ENCODE peak calls at places on chromosomes 5 and 9, in four cellular contexts. Q is HepG2, A is GM12878, M is H1. V is an unnamed sample.

GRCh38 chr9:76643399-76644117 is 120.7 kb upstream of the PCA3 start:
- DNase-seq in Q (no peak), M (peak), A (no peak), V (no peak)

GRCh38 chr9:105693435-105694275 is 686 bp upstream of the TMEM38B start:
- DNase-seq in M (no peak), Q (no peak), A (no peak), V (peak)

GRCh38 chr5:154162475-154163217 is 27.9 kb upstream of the GALNT10 start:
- DNase-seq in A (no peak), Q (no peak), M (no peak), V (no peak)

GRCh38 chr5:19140276-19140675 is 847.7 kb downstream of the CDH18 start:
- DNase-seq in M (no peak), Q (no peak), A (no peak), V (no peak)

GRCh38 chr5:17189381-17190036 is 27.9 kb upstream of the BASP1 start:
- DNase-seq in A (peak), M (peak), Q (peak), V (peak)

GRCh38 chr5:98108497-98108896 is 665.0 kb upstream of the RGMB start:
- DNase-seq in M (no peak), Q (no peak), A (no peak), V (no peak)

GRCh38 chr5:124872615-124873014 is 126.2 kb upstream of the ZNF608 start:
- DNase-seq in M (no peak), A (no peak), Q (no peak), V (no peak)

GRCh38 chr9:126318858-126319257 is 7.8 kb upstream of the MVB12B start:
- DNase-seq in M (no peak), Q (no peak), A (no peak), V (no peak)

GRCh38 chr9:125990793-125991220 is 243.6 kb downstream of the PBX3 start:
- DNase-seq in Q (no peak), M (no peak), A (no peak), V (no peak)

GRCh38 chr5:10760033-10760975 is 730 bp downstream of the DAP start:
- DNase-seq in A (no peak), M (no peak), Q (peak), V (peak)

GRCh38 chr5:112238473-112238872 is 180.6 kb downstream of the EPB41L4A start:
- DNase-seq in M (no peak), Q (no peak), A (no peak), V (no peak)

GRCh38 chr9:125293134-125293533 is 31.5 kb downstream of the GAPVD1 start:
- DNase-seq in A (no peak), Q (no peak), M (no peak), V (no peak)

GRCh38 chr5:73346878-73347408 is 101.6 kb downstream of the FOXD1 start:
- DNase-seq in A (no peak), Q (no peak), M (no peak), V (no peak)

GRCh38 chr9:89710689-89711088 is 105.9 kb downstream of the GADD45G start:
- DNase-seq in A (no peak), M (no peak), Q (no peak), V (no peak)

GRCh38 chr9:95087659-95088242 is 229.8 kb downstream of the FANCC start:
- DNase-seq in M (no peak), A (no peak), Q (no peak), V (peak)

GRCh38 chr5:164207646-164208045 is 702.2 kb downstream of the MAT2B start:
- DNase-seq in Q (no peak), M (no peak), A (no peak), V (no peak)

GRCh38 chr9:21160178-21160577 is 6.3 kb downstream of the IFNA21 start:
- DNase-seq in Q (no peak), M (no peak), A (peak), V (no peak)

GRCh38 chr9:136644593-136645342 is 17.9 kb upstream of the EGFL7 start:
- DNase-seq in M (peak), A (no peak), Q (peak), V (peak)

GRCh38 chr5:17216974-17217325 is 481 bp upstream of the BASP1 start:
- DNase-seq in M (no peak), A (no peak), Q (no peak), V (no peak)

GRCh38 chr5:91848453-91848852 is 465.3 kb upstream of the ARRDC3 start:
- DNase-seq in A (no peak), Q (peak), M (no peak), V (no peak)

GRCh38 chr9:4509590-4509984 is 19.3 kb downstream of the SLC1A1 start:
- DNase-seq in M (no peak), Q (no peak), A (no peak), V (no peak)

GRCh38 chr9:72583370-72583769 is 62.0 kb downstream of the TMC1 start:
- DNase-seq in M (no peak), A (no peak), Q (no peak), V (no peak)

GRCh38 chr5:77390795-77391194 is 101.3 kb downstream of the WDR41 start:
- DNase-seq in A (no peak), M (no peak), Q (peak), V (no peak)

GRCh38 chr5:33800221-33800950 is 91.4 kb downstream of the ADAMTS12 start:
- DNase-seq in Q (no peak), A (no peak), M (no peak), V (no peak)

GRCh38 chr9:94250456-94250855 is 8.6 kb upstream of the ZNF169 start:
- DNase-seq in M (no peak), Q (no peak), A (no peak), V (no peak)

GRCh38 chr5:24819841-24820240 is 175.1 kb upstream of the CDH10 start:
- DNase-seq in A (no peak), Q (no peak), M (no peak), V (no peak)

GRCh38 chr9:130913599-130914416 is 17.2 kb upstream of the QRFP start:
- DNase-seq in Q (no peak), A (no peak), M (no peak), V (peak)

GRCh38 chr5:61313960-61314681 is 17.9 kb upstream of the ZSWIM6 start:
- DNase-seq in A (no peak), M (no peak), Q (no peak), V (no peak)

GRCh38 chr5:130720355-130720754 is 444.7 kb downstream of the HINT1 start:
- DNase-seq in A (no peak), Q (peak), M (no peak), V (peak)

GRCh38 chr5:10594591-10595210 is 30.8 kb downstream of the ANKRD33B start:
- DNase-seq in A (no peak), M (no peak), Q (no peak), V (peak)

GRCh38 chr9:16133032-16133431 is 580.2 kb downstream of the CCDC171 start:
- DNase-seq in Q (no peak), M (no peak), A (no peak), V (no peak)

GRCh38 chr5:111512026-111512405 is 319 bp downstream of the STARD4 start:
- DNase-seq in A (no peak), Q (peak), M (no peak), V (no peak)

GRCh38 chr5:10036136-10036535 is 213.6 kb downstream of the ATPSCKMT start:
- DNase-seq in M (no peak), Q (no peak), A (no peak), V (no peak)

GRCh38 chr5:110038297-110038997 is 348.7 kb downstream of the MAN2A1 start:
- DNase-seq in A (no peak), Q (no peak), M (no peak), V (no peak)

GRCh38 chr9:86281577-86282076 is 711 bp downstream of the ISCA1 start:
- DNase-seq in Q (peak), M (no peak), A (peak), V (no peak)

GRCh38 chr9:101376117-101376866 is 8.5 kb downstream of the BAAT start:
- DNase-seq in Q (no peak), A (no peak), M (no peak), V (no peak)

GRCh38 chr5:179337227-179338122 is 7.8 kb downstream of the ADAMTS2 start:
- DNase-seq in A (no peak), Q (no peak), M (no peak), V (no peak)

GRCh38 chr9:87957839-87958238 is 16.5 kb downstream of the CDK20 start:
- DNase-seq in M (no peak), Q (no peak), A (no peak), V (no peak)

GRCh38 chr5:80608730-80609129 is 38.6 kb upstream of the ANKRD34B start:
- DNase-seq in M (no peak), A (no peak), Q (no peak), V (no peak)

GRCh38 chr5:41641621-41642020 is 131.2 kb upstream of the PLCXD3 start:
- DNase-seq in A (no peak), Q (no peak), M (no peak), V (no peak)

GRCh38 chr9:110748251-110748893 is 79.8 kb downstream of the MUSK start:
- DNase-seq in M (no peak), Q (no peak), A (no peak), V (no peak)

GRCh38 chr9:110746211-110746930 is 77.8 kb downstream of the MUSK start:
- DNase-seq in A (no peak), M (no peak), Q (no peak), V (no peak)

GRCh38 chr9:110745656-110746055 is 77.1 kb downstream of the MUSK start:
- DNase-seq in Q (no peak), A (no peak), M (no peak), V (no peak)

GRCh38 chr9:110742741-110743371 is 74.3 kb downstream of the MUSK start:
- DNase-seq in A (no peak), M (no peak), Q (no peak), V (no peak)

DNA sequence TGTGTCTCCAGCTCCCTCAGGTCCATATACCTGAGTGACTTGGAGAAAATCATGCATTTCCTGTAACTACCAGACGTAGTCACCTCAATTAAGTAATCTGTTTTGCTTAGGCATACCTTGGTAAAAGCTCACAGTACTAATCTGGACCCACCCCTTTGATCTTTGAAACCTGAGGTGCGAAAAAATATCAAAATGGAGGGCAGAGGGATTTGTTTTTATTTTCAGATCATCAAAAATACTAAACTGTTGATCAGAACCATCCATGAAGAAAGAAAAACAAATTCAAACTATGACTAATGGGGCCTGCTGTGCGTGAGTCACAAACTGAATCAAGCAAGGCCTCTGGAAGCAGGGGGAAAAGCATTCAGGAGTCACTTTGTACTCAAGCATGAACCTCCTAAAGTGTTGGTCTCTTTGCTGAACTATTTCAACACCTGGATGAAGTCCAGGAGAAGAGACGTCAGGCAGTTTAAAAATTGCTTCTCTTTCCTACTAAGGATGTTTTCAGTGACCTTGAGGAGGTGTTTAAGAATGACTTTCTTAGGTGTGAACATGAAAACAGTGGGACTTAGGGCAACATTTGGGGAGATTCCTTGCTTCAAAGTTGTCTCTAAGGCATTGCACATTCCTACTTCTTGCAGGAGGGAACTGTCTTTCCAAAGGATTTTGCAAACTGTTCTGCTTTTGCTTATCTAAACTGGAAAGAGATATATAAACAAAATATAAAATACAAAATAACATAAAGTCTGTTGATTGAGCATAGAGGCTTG is 76.3 kb downstream of the MUSK start:
- DNase-seq in Q (no peak), M (no peak), A (no peak), V (no peak)
- TF ChIP-seq BRCA1 in Q (no peak), M (no peak), A (no peak), V (no peak)

GRCh38 chr5:115589043-115589442 is 13.2 kb downstream of the TICAM2 start:
- DNase-seq in M (no peak), A (no peak), Q (no peak), V (no peak)
- TF ChIP-seq CBX5 in M (no peak), A (no peak), Q (no peak), V (no peak)

DNA sequence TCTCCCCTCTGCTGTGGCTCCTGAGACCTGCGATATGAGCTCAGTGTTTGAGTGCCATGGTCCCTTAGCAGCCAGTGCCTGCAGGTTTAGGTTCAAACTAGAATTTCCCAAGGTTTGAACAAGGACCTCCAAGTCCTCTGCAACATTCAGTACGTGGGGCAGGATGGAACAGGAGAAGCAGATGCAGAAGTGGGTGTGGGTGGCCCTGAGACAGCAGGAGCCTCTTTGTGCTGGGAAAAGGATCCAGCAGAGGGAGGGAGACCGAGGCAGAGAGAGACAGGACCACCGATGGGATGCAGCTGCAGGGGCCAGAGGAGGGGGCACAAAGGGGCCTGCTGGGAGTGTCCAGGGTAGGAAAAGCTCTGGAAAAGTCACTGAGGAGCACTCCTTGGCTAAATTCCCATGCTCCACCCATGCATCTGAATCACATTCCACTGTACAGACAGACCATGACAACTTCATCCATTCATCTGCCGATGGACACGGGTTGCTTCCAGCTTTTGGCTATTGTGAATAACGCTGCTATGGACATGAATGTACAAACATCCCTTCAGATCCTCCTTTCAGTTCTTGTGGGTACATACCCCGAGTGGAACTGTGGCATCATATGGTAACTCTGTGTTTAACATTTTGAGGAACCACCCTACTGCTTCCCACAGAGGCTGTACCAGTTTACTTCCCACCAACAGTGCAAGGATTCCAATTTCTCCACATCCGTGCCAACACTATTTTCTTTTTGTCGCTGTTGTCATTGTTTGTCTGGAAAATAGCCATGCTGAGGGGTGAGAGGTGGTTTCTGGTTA is 26.7 kb upstream of the SUSD3 start:
- DNase-seq in A (no peak), Q (no peak), M (no peak), V (no peak)
- TF ChIP-seq BRCA1 in A (no peak), Q (no peak), M (no peak), V (no peak)

DNA sequence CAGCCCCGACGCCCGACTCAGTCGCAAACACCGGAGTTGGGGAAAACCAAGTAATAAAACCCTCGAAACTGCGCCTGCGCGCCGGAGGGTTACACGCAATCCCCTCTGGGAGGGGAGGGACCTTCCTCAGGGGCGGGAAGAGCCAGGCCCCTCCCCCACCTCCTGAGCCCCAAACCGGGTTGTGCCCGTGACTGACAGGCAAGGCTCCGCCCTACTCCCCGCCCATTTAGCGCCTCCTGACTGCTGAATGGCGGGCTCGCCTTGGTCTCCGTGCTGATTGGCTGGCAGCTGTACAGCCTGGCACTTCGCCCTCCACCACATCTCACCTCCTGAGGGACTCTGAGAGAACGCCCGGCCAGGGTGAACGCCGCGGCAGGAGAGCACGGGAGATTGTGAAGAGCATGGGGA is at the start of gene PRDM9:
- DNase-seq in A (no peak), M (peak), Q (peak), V (peak)
- TF ChIP-seq CBX5 in A (no peak), M (no peak), Q (no peak), V (no peak)

V was measured in K562.